ENCODE peak calls at places on chromosomes 5 and 9, in nine cellular contexts. L is IMR-90, B is gastrocnemius medialis, P is HCT116, U is HepG2, K is upper lobe of left lung, T is body of pancreas, M is K562, Z is A549. O is an unnamed sample.

GRCh38 chr5:102946971-102947370 is 173.0 kb downstream of the GIN1 start:
- ATAC-seq in L (no peak), B (no peak), P (no peak), U (no peak), K (no peak), T (no peak), M (no peak), Z (no peak), O (no peak)

GRCh38 chr9:90960941-90961340 is 159.3 kb downstream of the SYK start:
- ATAC-seq in L (no peak), B (peak; percentile 31), P (no peak), U (no peak), K (no peak), T (no peak), M (no peak), Z (no peak), O (no peak)

GRCh38 chr5:6411141-6411540 is 32.8 kb upstream of the MED10 start:
- ATAC-seq in L (no peak), B (no peak), P (no peak), U (no peak), K (no peak), T (no peak), M (peak; percentile 66), Z (no peak), O (no peak)

GRCh38 chr5:153425914-153426313 is 64.6 kb upstream of the GRIA1 start:
- ATAC-seq in L (no peak), B (no peak), P (no peak), U (no peak), K (no peak), T (no peak), M (no peak), Z (no peak), O (no peak)

GRCh38 chr5:50415912-50416311 is 25.2 kb downstream of the EMB start:
- ATAC-seq in L (no peak), B (no peak), P (no peak), U (no peak), K (no peak), T (no peak), M (no peak), Z (no peak), O (no peak)

GRCh38 chr5:158841481-158841880 is 258.2 kb downstream of the EBF1 start:
- ATAC-seq in L (no peak), B (no peak), P (no peak), U (no peak), K (no peak), T (no peak), M (no peak), Z (no peak), O (no peak)

GRCh38 chr5:131538177-131538593 is 96.8 kb downstream of the RAPGEF6 start:
- ATAC-seq in L (peak; percentile 70), B (no peak), P (no peak), U (peak; percentile 71), K (peak; percentile 53), T (no peak), M (no peak), Z (peak; percentile 92), O (no peak)

GRCh38 chr5:128038641-128039040 is 44.9 kb upstream of the SLC12A2 start:
- ATAC-seq in L (peak; percentile 60), B (peak; percentile 47), P (peak; percentile 78), U (no peak), K (no peak), T (peak; percentile 50), M (peak; percentile 51), Z (peak; percentile 65), O (no peak)

GRCh38 chr5:132777209-132778069 is at the start of gene SEPTIN8:
- ATAC-seq in L (peak; percentile 72), B (peak; percentile 55), P (peak; percentile 72), U (peak; percentile 60), K (no peak), T (peak; percentile 75), M (peak; percentile 43), Z (peak; percentile 71), O (peak; percentile 76)

GRCh38 chr5:133454442-133454841 is 157.9 kb downstream of the FSTL4 start:
- ATAC-seq in L (no peak), B (no peak), P (no peak), U (no peak), K (no peak), T (no peak), M (no peak), Z (no peak), O (no peak)

GRCh38 chr5:68268363-68269130 is 53.0 kb downstream of the PIK3R1 start:
- ATAC-seq in L (no peak), B (no peak), P (no peak), U (no peak), K (no peak), T (no peak), M (no peak), Z (no peak), O (no peak)

GRCh38 chr9:133323991-133324703 is 11.8 kb downstream of the SURF6 start:
- ATAC-seq in L (no peak), B (no peak), P (no peak), U (no peak), K (no peak), T (no peak), M (no peak), Z (no peak), O (no peak)

GRCh38 chr9:133331641-133332380 is 4.2 kb downstream of the SURF6 start:
- ATAC-seq in L (no peak), B (no peak), P (no peak), U (no peak), K (no peak), T (no peak), M (no peak), Z (no peak), O (no peak)

GRCh38 chr9:133331221-133331620 is 4.8 kb downstream of the SURF6 start:
- ATAC-seq in L (no peak), B (no peak), P (no peak), U (no peak), K (no peak), T (no peak), M (no peak), Z (no peak), O (no peak)

GRCh38 chr9:133332381-133332730 is 3.6 kb downstream of the SURF6 start:
- ATAC-seq in L (no peak), B (no peak), P (no peak), U (no peak), K (no peak), T (no peak), M (no peak), Z (no peak), O (no peak)

DNA sequence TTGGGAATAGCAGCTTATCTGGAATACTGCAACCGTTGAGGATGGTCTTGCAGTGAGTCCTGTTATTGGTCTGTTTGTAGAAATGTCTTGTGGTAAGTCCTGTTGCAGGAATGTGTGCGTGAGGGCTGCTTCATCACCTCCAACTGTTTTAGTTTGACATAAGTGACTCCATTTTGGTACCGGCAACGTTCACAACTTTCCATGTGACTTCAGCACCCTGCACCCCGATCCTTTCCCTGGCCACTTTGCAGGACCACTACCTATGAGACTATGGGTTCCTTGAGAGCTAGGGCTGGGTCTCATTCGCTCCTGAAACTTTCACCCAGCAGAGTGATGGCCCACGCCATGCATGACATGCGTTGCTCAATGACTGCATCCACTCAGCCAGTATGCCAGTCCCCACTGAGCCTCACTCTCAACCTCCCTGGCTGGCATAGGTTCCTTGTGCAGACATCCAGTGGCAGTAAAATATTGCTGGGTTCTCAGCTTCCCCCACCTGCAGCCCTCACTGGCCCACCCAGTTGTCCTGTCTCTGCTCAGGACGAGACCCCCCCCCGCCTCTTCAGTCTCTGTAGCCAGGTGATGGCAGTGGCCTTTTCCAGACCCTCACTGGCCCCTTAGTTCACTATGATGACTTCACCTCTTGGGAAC is 8.0 kb downstream of the SURF6 start:
- ATAC-seq in L (no peak), B (no peak), P (no peak), U (peak; percentile 31), K (no peak), T (no peak), M (no peak), Z (no peak), O (no peak)
- TF ChIP-seq POLR2A in L (no peak), B (no peak), P (no peak), U (no peak), K (no peak), T (no peak), M (no peak), Z (no peak), O (no peak)

DNA sequence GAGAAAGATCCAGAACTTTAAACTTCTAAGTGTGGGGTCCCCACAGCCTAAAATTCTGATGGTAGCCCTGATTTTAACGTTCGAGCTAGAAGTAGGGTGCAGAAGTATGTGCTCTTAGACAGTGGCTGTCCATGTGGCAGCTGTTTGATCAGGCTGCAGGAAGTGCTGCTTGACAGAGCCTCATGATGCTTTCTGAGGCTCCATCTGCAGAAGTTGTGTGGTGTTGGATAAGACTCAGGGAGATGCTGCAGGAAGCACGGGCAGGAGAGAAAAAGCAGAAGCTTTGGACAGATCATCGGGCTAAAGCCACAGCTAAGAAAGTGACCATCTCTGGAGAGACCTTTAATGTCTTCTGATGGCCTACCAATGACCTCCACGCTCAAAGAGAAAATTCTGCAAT is 8.1 kb downstream of the MTMR12 start:
- ATAC-seq in L (no peak), B (no peak), P (no peak), U (no peak), K (no peak), T (no peak), M (peak; percentile 57), Z (no peak), O (no peak)
- TF ChIP-seq POLR2A in L (no peak), B (no peak), P (no peak), U (no peak), K (no peak), T (no peak), M (no peak), Z (no peak), O (no peak)

GRCh38 chr9:129612815-129613519 is 7.9 kb downstream of the C9orf50 start:
- ATAC-seq in L (no peak), B (no peak), P (no peak), U (no peak), K (no peak), T (no peak), M (no peak), Z (no peak), O (no peak)
- TF ChIP-seq POLR2A in L (no peak), B (no peak), P (no peak), U (no peak), K (no peak), T (no peak), M (no peak), Z (no peak), O (no peak)

DNA sequence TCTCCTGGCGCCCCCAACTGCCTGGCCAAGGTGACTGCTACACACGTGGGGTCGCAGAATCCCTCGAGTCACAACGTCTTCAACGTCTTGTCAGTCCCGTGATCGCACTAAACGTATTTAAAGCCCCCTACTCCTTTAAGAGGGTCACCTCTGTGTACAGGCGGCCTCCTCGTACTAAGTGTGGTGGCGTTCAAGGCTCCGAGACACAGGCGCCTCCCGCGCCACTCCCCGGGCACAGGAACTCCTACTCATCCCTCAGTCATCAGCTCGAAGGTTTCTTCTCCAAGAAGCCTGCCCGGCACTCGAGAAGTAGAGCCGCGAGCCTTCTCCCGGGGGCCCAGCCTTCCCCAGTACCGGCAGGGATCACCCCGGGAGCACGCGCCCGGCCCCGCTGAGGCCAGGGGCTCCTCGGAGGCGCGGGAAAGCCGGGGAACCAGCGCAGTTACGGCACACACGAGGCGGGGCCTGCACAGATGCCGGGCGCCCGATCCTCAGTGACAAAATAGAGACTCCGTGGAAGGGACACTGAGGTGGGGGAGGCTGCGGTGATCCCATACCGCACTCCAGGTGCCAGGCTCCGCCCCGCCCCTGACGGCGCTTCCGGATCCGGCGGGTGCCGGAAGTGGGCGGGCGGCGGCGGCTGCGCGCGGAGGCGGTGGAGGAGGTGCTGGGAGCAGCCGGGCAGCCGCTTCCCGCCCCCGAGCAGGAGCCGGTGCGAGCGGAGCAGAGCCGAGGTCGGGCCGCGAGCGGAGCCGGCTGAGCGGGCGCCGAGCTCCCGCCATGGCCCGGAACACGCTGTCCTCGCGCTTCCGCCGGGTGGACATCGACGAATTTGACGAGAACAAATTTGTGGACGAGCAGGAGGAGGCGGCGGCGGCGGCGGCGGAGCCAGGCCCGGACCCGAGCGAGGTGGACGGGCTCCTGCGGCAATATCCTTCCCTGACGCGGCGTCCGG is 6.9 kb downstream of the ARPC5L start:
- ATAC-seq in L (peak; percentile 84), B (peak; percentile 90), P (peak; percentile 86), U (peak; percentile 91), K (peak; percentile 91), T (peak; percentile 94), M (peak; percentile 87), Z (peak; percentile 94), O (peak; percentile 96)
- TF ChIP-seq POLR2A in L (peak; percentile 90), B (peak; percentile 96), P (no peak), U (peak; percentile 93), K (peak; percentile 96), T (peak; percentile 93), M (peak; percentile 96), Z (peak; percentile 78), O (peak; percentile 89)